ENCODE peak calls at places on chromosomes 5 and 9, in seven cellular contexts. X is colonic mucosa, R is aorta, H is neuronal stem cell, C is brain microvascular endothelial cell, I is mucosa of descending colon, B is DND-41. U is an unnamed sample.

GRCh38 chr5:14531668-14532067 is 49.9 kb upstream of the OTULINL start:
- DNase-seq in X (no peak), R (no peak), H (no peak), C (no peak), I (no peak), B (no peak), U (no peak)

GRCh38 chr9:70324963-70325362 is 66.2 kb downstream of the SMC5 start:
- DNase-seq in X (no peak), R (no peak), H (no peak), C (no peak), I (no peak), B (no peak), U (no peak)

GRCh38 chr5:151718653-151719052 is 31.9 kb upstream of the SPARC start:
- DNase-seq in X (no peak), R (no peak), H (no peak), C (peak), I (no peak), B (no peak), U (no peak)

GRCh38 chr9:30673132-30673531 is 1711.3 kb upstream of the ACO1 start:
- DNase-seq in X (no peak), R (no peak), H (no peak), C (no peak), I (no peak), B (no peak), U (no peak)

GRCh38 chr5:158640581-158640980 is 459.1 kb downstream of the EBF1 start:
- DNase-seq in X (no peak), R (no peak), H (no peak), C (peak), I (no peak), B (no peak), U (no peak)

GRCh38 chr9:15299374-15299939 is 7.6 kb downstream of the TTC39B start:
- DNase-seq in X (no peak), R (no peak), H (no peak), C (no peak), I (no peak), B (peak), U (peak)

GRCh38 chr9:14806941-14807340 is 84.4 kb upstream of the CER1 start:
- DNase-seq in X (no peak), R (no peak), H (no peak), C (peak), I (no peak), B (no peak), U (no peak)

GRCh38 chr9:36398745-36399144 is 1.3 kb downstream of the RNF38 start:
- DNase-seq in X (no peak), R (no peak), H (no peak), C (peak), I (no peak), B (no peak), U (no peak)

GRCh38 chr9:32258482-32258881 is 126.0 kb upstream of the ACO1 start:
- DNase-seq in X (no peak), R (no peak), H (no peak), C (no peak), I (no peak), B (no peak), U (no peak)

GRCh38 chr9:35731415-35732184 is 395 bp downstream of the TLN1 start:
- DNase-seq in X (no peak), R (no peak), H (peak), C (no peak), I (no peak), B (no peak), U (no peak)

GRCh38 chr9:12819436-12820185 is 44.8 kb downstream of the LURAP1L start:
- DNase-seq in X (no peak), R (no peak), H (no peak), C (no peak), I (no peak), B (no peak), U (peak)

GRCh38 chr5:153562189-153562588 is 71.7 kb downstream of the GRIA1 start:
- DNase-seq in X (no peak), R (no peak), H (no peak), C (peak), I (no peak), B (no peak), U (no peak)

GRCh38 chr9:121074370-121075250 is at the start of gene CNTRL:
- DNase-seq in X (peak), R (peak), H (peak), C (peak), I (peak), B (peak), U (peak)

GRCh38 chr5:108536321-108536720 is 154.4 kb upstream of the FBXL17 start:
- DNase-seq in X (no peak), R (no peak), H (no peak), C (no peak), I (no peak), B (no peak), U (no peak)

GRCh38 chr5:60978968-60979367 is 34.0 kb downstream of the NDUFAF2 start:
- DNase-seq in X (no peak), R (no peak), H (no peak), C (no peak), I (no peak), B (no peak), U (no peak)

GRCh38 chr5:95809414-95809960 is 13.0 kb downstream of the GLRX start:
- DNase-seq in X (no peak), R (no peak), H (no peak), C (no peak), I (no peak), B (no peak), U (no peak)

GRCh38 chr9:38668791-38669466 is 48.5 kb upstream of the ANKRD18A start:
- DNase-seq in X (no peak), R (no peak), H (no peak), C (no peak), I (no peak), B (no peak), U (no peak)

GRCh38 chr9:119523508-119523907 is 154.3 kb upstream of the BRINP1 start:
- DNase-seq in X (no peak), R (no peak), H (no peak), C (no peak), I (no peak), B (no peak), U (no peak)

GRCh38 chr9:70100362-70100761 is 56.7 kb downstream of the MAMDC2 start:
- DNase-seq in X (no peak), R (no peak), H (no peak), C (no peak), I (no peak), B (no peak), U (no peak)

GRCh38 chr5:61809651-61810050 is 477.6 kb downstream of the ZSWIM6 start:
- DNase-seq in X (no peak), R (no peak), H (no peak), C (no peak), I (no peak), B (no peak), U (no peak)

GRCh38 chr5:131221888-131222287 is 42.0 kb upstream of the CDC42SE2 start:
- DNase-seq in X (no peak), R (no peak), H (no peak), C (peak), I (no peak), B (no peak), U (no peak)

GRCh38 chr9:21919377-21920362 is 74.5 kb downstream of the CDKN2A start:
- DNase-seq in X (peak), R (no peak), H (no peak), C (peak), I (no peak), B (peak), U (no peak)

GRCh38 chr5:82387041-82387818 is 109.1 kb upstream of the RPS23 start:
- DNase-seq in X (no peak), R (no peak), H (no peak), C (peak), I (no peak), B (no peak), U (no peak)

GRCh38 chr9:134618163-134618822 is 23.3 kb upstream of the COL5A1 start:
- DNase-seq in X (no peak), R (peak), H (no peak), C (no peak), I (no peak), B (no peak), U (no peak)

GRCh38 chr5:175471628-175472027 is 6.7 kb upstream of the SFXN1 start:
- DNase-seq in X (no peak), R (no peak), H (no peak), C (no peak), I (no peak), B (no peak), U (no peak)

GRCh38 chr5:67058998-67059746 is 137.4 kb downstream of the CD180 start:
- DNase-seq in X (no peak), R (no peak), H (no peak), C (no peak), I (no peak), B (no peak), U (no peak)

GRCh38 chr5:156815988-156816599 is 34.0 kb upstream of the PPP1R2B start:
- DNase-seq in X (peak), R (no peak), H (peak), C (no peak), I (no peak), B (peak), U (peak)

DNA sequence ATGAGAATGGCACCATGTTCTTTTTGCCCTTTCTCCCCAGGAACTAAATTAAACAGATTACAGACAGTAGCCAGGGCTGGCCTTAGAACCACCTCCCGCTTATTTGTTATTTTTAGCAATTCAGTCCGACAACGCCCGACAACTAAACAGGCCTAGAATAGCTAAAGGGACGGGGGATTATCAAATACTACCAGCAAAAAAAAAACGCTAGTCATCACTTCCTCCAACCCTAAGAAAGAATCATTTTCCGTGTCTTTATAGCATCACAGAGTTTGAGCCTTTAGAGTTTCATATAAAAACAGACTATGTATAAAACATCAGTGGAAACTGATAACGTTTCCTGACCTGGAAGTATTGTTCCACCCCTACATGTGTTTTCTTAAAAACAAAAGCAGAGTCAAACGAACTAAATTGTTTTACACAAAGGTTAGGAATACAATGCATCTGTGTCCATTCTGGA is 35.3 kb downstream of the PFDN1 start:
- DNase-seq in X (no peak), R (no peak), H (no peak), C (no peak), I (no peak), B (no peak), U (no peak)
- H3K4me3 ChIP-seq in X (no peak), R (no peak), H (no peak), C (no peak), I (no peak), B (no peak), U (no peak)

DNA sequence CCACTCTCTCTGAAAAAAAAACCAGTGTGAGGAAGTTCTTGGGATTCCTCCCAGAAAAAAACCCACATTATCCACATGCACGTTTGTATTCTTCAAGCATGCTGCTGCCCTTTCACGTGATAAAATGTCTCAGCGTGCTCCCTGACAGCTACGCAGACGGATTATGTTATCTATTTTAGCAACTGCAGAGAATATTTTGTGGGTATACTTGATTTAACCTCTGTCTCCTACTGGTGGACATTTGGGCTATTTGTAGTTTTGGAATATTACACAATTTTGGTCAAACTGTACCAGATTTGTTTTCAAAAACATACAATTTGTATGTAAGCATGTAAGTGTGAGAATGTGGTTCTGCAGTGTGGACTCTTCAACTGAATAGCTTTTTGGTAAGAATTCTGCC is 10.7 kb downstream of the PRRC2B start:
- DNase-seq in X (no peak), R (no peak), H (no peak), C (no peak), I (no peak), B (no peak), U (no peak)
- H3K4me3 ChIP-seq in X (no peak), R (no peak), H (no peak), C (no peak), I (no peak), B (no peak), U (no peak)

DNA sequence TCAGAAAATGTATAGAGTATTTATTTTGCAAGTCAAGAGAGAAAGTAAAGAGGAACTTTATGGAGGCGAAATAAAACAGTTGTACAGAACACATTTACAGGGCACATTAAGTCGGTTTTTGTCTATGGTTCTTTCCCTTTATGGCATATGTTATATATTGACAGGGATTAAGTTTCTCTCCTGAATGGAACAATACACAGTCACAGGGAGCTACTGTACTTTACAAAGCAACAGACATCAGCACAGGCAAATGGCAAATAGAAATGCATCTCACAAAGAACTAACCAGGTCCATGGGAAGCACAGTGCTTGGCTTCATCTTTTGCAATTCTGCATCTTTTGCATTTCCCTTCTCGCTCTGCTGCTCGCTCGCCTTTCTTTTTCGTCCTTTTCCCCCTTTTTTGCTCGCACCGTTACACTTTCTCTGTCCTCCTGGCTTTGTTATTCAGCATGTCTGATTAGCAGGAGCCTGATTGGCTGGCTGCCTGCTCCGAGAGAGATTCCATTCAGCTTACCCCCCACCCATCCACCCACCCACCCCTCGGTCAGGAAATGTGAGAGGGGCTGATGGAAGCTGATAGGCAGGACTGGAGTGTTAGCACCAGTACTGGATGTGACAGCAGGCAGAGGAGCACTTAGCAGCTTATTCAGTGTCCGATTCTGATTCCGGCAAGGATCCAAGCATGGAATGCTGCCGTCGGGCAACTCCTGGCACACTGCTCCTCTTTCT is at the start of gene ADAMTSL1:
- DNase-seq in X (peak), R (peak), H (peak), C (peak), I (peak), B (no peak), U (no peak)
- H3K4me3 ChIP-seq in X (peak), R (peak), H (peak), C (peak), I (no peak), B (no peak), U (no peak)

GRCh38 chr5:2738700-2739359 is 12.6 kb downstream of the IRX2 start:
- DNase-seq in X (no peak), R (no peak), H (no peak), C (no peak), I (no peak), B (no peak), U (no peak)
- H3K4me3 ChIP-seq in X (no peak), R (peak), H (no peak), C (no peak), I (no peak), B (no peak), U (no peak)

GRCh38 chr5:177388521-177389052 is 4.4 kb downstream of the SLC34A1 start:
- DNase-seq in X (no peak), R (no peak), H (no peak), C (no peak), I (no peak), B (no peak), U (no peak)
- H3K4me3 ChIP-seq in X (no peak), R (no peak), H (no peak), C (no peak), I (no peak), B (no peak), U (no peak)

GRCh38 chr5:84384604-84385575 is at the start of gene EDIL3:
- DNase-seq in X (peak), R (peak), H (peak), C (peak), I (peak), B (no peak), U (no peak)
- H3K4me3 ChIP-seq in X (peak), R (peak), H (peak), C (peak), I (peak), B (no peak), U (no peak)

GRCh38 chr5:123095694-123096120 is 6.7 kb downstream of the PRDM6 start:
- DNase-seq in X (no peak), R (no peak), H (no peak), C (no peak), I (no peak), B (no peak), U (no peak)

GRCh38 chr5:123097871-123098735 is 9.1 kb downstream of the PRDM6 start:
- DNase-seq in X (no peak), R (peak), H (no peak), C (no peak), I (no peak), B (no peak), U (no peak)

GRCh38 chr5:123099514-123100151 is 10.6 kb downstream of the PRDM6 start:
- DNase-seq in X (no peak), R (peak), H (no peak), C (no peak), I (no peak), B (no peak), U (no peak)

GRCh38 chr5:123097483-123097870 is 8.4 kb downstream of the PRDM6 start:
- DNase-seq in X (no peak), R (no peak), H (no peak), C (no peak), I (no peak), B (no peak), U (no peak)

DNA sequence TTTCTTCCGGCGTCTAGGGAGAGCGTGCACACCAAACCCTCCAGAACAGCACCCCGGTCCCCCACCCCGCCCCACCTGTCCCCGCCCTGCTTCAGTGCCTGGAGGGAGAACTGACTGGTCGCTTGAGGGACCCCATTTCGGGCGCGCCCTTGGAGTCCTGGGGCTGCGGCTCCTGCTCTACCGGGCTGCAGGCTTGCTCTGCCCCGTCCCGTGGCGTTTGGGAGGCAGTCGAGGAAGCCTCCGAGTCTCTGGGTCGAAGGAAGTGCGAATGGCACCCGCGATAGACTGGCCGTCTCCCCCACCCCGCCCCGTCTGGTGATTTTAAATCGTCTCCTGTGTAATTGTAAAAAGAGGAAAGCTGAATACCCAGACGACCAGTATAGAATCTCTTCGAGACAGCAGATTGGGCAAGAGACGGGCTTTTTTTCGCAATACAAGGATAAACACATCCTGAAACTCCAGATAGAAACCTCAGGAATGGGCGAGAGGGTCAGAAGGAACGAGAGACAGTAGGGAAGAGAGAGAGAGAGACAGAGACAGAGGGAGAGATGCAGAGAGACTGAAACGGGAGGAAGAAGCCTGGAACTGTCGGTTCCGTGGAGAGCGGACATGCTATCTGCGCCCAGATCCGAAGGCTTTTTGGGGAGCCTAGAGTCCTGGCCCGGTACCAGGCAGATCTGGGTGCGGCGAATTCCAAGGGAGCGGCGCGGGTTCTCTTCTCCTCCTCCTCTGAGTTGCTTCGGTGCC is 9.9 kb downstream of the PRDM6 start:
- DNase-seq in X (no peak), R (peak), H (no peak), C (no peak), I (no peak), B (no peak), U (no peak)
- H3K4me3 ChIP-seq in X (no peak), R (peak), H (no peak), C (peak), I (no peak), B (no peak), U (no peak)

DNA sequence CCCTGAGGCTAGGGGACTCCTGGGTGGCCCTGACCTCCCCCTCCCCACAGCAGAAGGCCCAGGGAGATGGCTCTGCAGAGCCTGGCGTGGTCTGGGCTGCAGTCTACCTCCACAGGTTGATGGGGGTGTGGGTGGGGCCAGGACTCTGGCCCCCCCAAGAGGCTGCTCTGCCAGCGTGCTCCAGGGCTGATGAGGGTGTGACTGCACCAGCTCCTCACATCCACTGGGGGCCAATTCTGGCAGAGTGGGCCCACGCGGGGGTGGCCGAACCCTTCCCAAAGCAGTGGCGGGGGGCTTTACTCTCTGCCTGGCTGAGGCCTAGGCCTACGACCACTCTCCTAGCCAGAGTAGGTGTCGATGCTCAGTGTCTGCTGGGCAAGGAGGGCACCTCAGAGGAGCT is 28.0 kb upstream of the UBAC1 start:
- DNase-seq in X (no peak), R (no peak), H (no peak), C (no peak), I (no peak), B (no peak), U (no peak)
- H3K4me3 ChIP-seq in X (no peak), R (no peak), H (no peak), C (no peak), I (no peak), B (no peak), U (no peak)

GRCh38 chr9:129750010-129750409 is 2.8 kb downstream of the PTGES start:
- DNase-seq in X (no peak), R (no peak), H (no peak), C (peak), I (no peak), B (no peak), U (no peak)

GRCh38 chr9:129755151-129755550 is 2.3 kb upstream of the PTGES start:
- DNase-seq in X (no peak), R (no peak), H (no peak), C (no peak), I (no peak), B (no peak), U (no peak)

GRCh38 chr9:129751841-129752801 is 721 bp downstream of the PTGES start:
- DNase-seq in X (peak), R (no peak), H (no peak), C (no peak), I (peak), B (no peak), U (no peak)

GRCh38 chr9:129756191-129756590 is 3.3 kb upstream of the PTGES start:
- DNase-seq in X (no peak), R (no peak), H (no peak), C (no peak), I (no peak), B (no peak), U (no peak)

GRCh38 chr9:129752915-129753724 is at the start of gene PTGES:
- DNase-seq in X (peak), R (peak), H (peak), C (peak), I (peak), B (peak), U (peak)
- H3K4me3 ChIP-seq in X (peak), R (no peak), H (no peak), C (peak), I (no peak), B (no peak), U (no peak)

U was measured in Jurkat, Clone E6-1.